ENCODE peak calls at places on chromosomes 12 and 14, in seven cellular contexts. D, Q, U, N, W, C and B are unnamed samples.

GRCh38 chr12:126196263-126196662 is 1131.0 kb downstream of the AACS start:
- DNase-seq in C (no peak), N (no peak), W (no peak), Q (no peak), U (no peak), D (no peak), B (no peak)

GRCh38 chr14:73237219-73237785 is at the start of gene PAPLN:
- DNase-seq in C (peak), U (no peak), N (peak), W (no peak), D (no peak), Q (no peak), B (no peak)

GRCh38 chr12:127294651-127295205 is 972.2 kb upstream of the TMEM132C start:
- DNase-seq in D (no peak), N (no peak), U (no peak), Q (no peak), C (no peak), W (no peak), B (no peak)

GRCh38 chr12:442235-442884 is 17.4 kb upstream of the B4GALNT3 start:
- DNase-seq in N (peak), W (no peak), D (peak), Q (no peak), C (peak), U (peak), B (no peak)

GRCh38 chr12:8905546-8905945 is 8.8 kb upstream of the PHC1 start:
- DNase-seq in C (no peak), D (no peak), N (no peak), U (no peak), W (no peak), Q (no peak), B (no peak)

GRCh38 chr12:92445253-92446081 is 257.3 kb upstream of the PLEKHG7 start:
- DNase-seq in C (no peak), W (no peak), D (no peak), N (no peak), U (no peak), Q (no peak), B (no peak)

GRCh38 chr14:92945959-92946846 is 23.3 kb downstream of the CHGA start:
- DNase-seq in C (no peak), Q (no peak), N (peak), U (no peak), W (no peak), D (no peak), B (no peak)

GRCh38 chr14:86961106-86961716 is 1031.8 kb downstream of the GALC start:
- DNase-seq in W (no peak), U (no peak), C (no peak), N (peak), Q (no peak), D (no peak), B (no peak)

GRCh38 chr14:55066223-55066622 is 14.8 kb downstream of the MAPK1IP1L start:
- DNase-seq in Q (no peak), D (no peak), N (no peak), W (no peak), C (no peak), U (no peak), B (no peak)

GRCh38 chr14:74035556-74035955 is 16.4 kb downstream of the BBOF1 start:
- DNase-seq in C (no peak), D (peak), W (no peak), Q (no peak), N (no peak), U (no peak), B (no peak)

GRCh38 chr12:82314406-82314892 is 43.7 kb downstream of the CCDC59 start:
- DNase-seq in D (no peak), W (no peak), U (no peak), N (no peak), C (no peak), Q (no peak), B (no peak)

GRCh38 chr12:93624595-93625294 is 52.3 kb downstream of the SOCS2 start:
- DNase-seq in U (no peak), C (no peak), Q (peak), D (peak), N (peak), W (no peak), B (peak)

GRCh38 chr12:40016960-40017359 is 88.9 kb downstream of the SLC2A13 start:
- DNase-seq in D (no peak), W (no peak), C (no peak), N (no peak), U (no peak), Q (no peak), B (no peak)

GRCh38 chr14:51498411-51499227 is 153.1 kb upstream of the FRMD6 start:
- DNase-seq in N (no peak), C (no peak), Q (no peak), W (no peak), U (no peak), D (no peak), B (no peak)

GRCh38 chr14:92728781-92729364 is 19.6 kb downstream of the LGMN start:
- DNase-seq in D (peak), Q (no peak), N (peak), W (peak), C (peak), U (no peak), B (no peak)

GRCh38 chr12:90543841-90544240 is 411.1 kb downstream of the CCER1 start:
- DNase-seq in U (no peak), D (peak), W (no peak), Q (no peak), N (no peak), C (no peak), B (no peak)

GRCh38 chr12:90061834-90062233 is 353.2 kb upstream of the ATP2B1 start:
- DNase-seq in W (no peak), Q (no peak), D (no peak), N (no peak), U (no peak), C (no peak), B (no peak)

GRCh38 chr12:26845057-26845666 is 12.2 kb upstream of the ITPR2 start:
- DNase-seq in U (no peak), N (peak), D (no peak), W (no peak), Q (no peak), C (no peak), B (no peak)

GRCh38 chr12:123253606-123254459 is 17.8 kb downstream of the CDK2AP1 start:
- DNase-seq in U (no peak), W (no peak), N (no peak), Q (no peak), C (no peak), D (no peak), B (no peak)

GRCh38 chr12:66237505-66238175 is 48.6 kb downstream of the IRAK3 start:
- DNase-seq in W (no peak), C (no peak), D (no peak), Q (no peak), U (no peak), N (no peak), B (no peak)